ENCODE peak calls at places on chromosomes 13 and 19, in nine cellular contexts. S is posterior cingulate gyrus, M is BE2C, G is lower lobe of right lung, K is T-helper 1 cell, F is GM12865, O is HCEC 1CT, P is dermis microvascular lymphatic vessel endothelial cell, N is type B pancreatic cell. V is an unnamed sample.
A peak's percentile ranks its signal among the peaks of the same experiment; 100 is the strongest.

GRCh38 chr13:42836930-42837329 is 55.5 kb downstream of the FAM216B start:
- DNase-seq in P (peak; percentile 12), O (peak; percentile 82), M (peak; percentile 33), F (no peak), G (no peak), N (no peak), S (no peak), K (no peak), V (peak; percentile 13)

GRCh38 chr19:6802336-6803035 is 30.0 kb downstream of the VAV1 start:
- DNase-seq in K (peak; percentile 79), P (peak; percentile 63), N (no peak), G (peak; percentile 76), O (peak; percentile 50), M (no peak), S (no peak), F (peak; percentile 92), V (peak; percentile 80)

GRCh38 chr19:50736338-50736737 is 13.2 kb downstream of the CLEC11A start:
- DNase-seq in P (no peak), O (no peak), F (no peak), M (no peak), N (no peak), G (no peak), S (no peak), K (no peak), V (no peak)

GRCh38 chr19:4622695-4623421 is 16.5 kb upstream of the TNFAIP8L1 start:
- DNase-seq in S (no peak), M (peak; percentile 56), F (no peak), O (no peak), G (no peak), K (no peak), N (no peak), P (no peak), V (peak; percentile 35)

GRCh38 chr19:5799247-5800241 is 5.3 kb upstream of the NRTN start:
- DNase-seq in O (no peak), N (no peak), G (no peak), M (peak; percentile 87), S (no peak), K (no peak), P (no peak), F (no peak), V (peak; percentile 94)

GRCh38 chr19:5891938-5892771 is 11.4 kb downstream of the NDUFA11 start:
- DNase-seq in M (peak; percentile 66), O (no peak), P (peak; percentile 42), S (no peak), G (peak; percentile 61), N (no peak), F (no peak), K (no peak), V (peak; percentile 20)

GRCh38 chr13:51921790-51922740 is 60.3 kb downstream of the CCDC70 start:
- DNase-seq in N (peak; percentile 10), O (no peak), S (no peak), G (no peak), M (no peak), K (peak; percentile 61), P (no peak), F (no peak), V (peak; percentile 20)

GRCh38 chr13:48506092-48506701 is 26.7 kb downstream of the RCBTB2 start:
- DNase-seq in P (no peak), K (no peak), G (no peak), F (no peak), N (no peak), O (no peak), S (no peak), M (peak; percentile 26), V (no peak)

GRCh38 chr13:102680842-102681725 is 13.8 kb downstream of the METTL21C start:
- DNase-seq in F (no peak), K (peak; percentile 42), N (no peak), M (no peak), P (no peak), S (no peak), O (peak; percentile 3), G (no peak), V (peak; percentile 51)

GRCh38 chr13:82597737-82598136 is 1284.5 kb downstream of the SLITRK1 start:
- DNase-seq in F (no peak), P (no peak), S (no peak), K (no peak), N (no peak), G (no peak), O (no peak), M (no peak), V (no peak)

GRCh38 chr19:27779953-27780352 is 1433.0 kb downstream of the UQCRFS1 start:
- DNase-seq in S (no peak), O (no peak), N (no peak), M (no peak), F (no peak), G (no peak), P (no peak), K (no peak), V (peak; percentile 88)

GRCh38 chr19:38699647-38700349 is 44.5 kb downstream of the CAPN12 start:
- DNase-seq in S (no peak), F (no peak), N (no peak), K (no peak), G (no peak), M (no peak), O (no peak), P (no peak), V (no peak)

GRCh38 chr19:50772408-50773311 is 2.4 kb downstream of the GPR32 start:
- DNase-seq in K (peak; percentile 23), O (peak; percentile 12), S (no peak), F (peak; percentile 41), P (peak; percentile 42), G (no peak), M (no peak), N (no peak), V (peak; percentile 61)

GRCh38 chr13:84446972-84447700 is 564.9 kb upstream of the SLITRK1 start:
- DNase-seq in G (peak; percentile 23), N (no peak), P (no peak), S (no peak), K (no peak), F (no peak), O (no peak), M (peak; percentile 79), V (no peak)

GRCh38 chr19:38733493-38734175 is 10.6 kb downstream of the CAPN12 start:
- DNase-seq in F (no peak), O (peak; percentile 12), K (no peak), M (no peak), S (peak; percentile 77), G (peak; percentile 36), P (peak; percentile 30), N (no peak), V (peak; percentile 24)

GRCh38 chr13:60162096-60162495 is 1.6 kb downstream of the DIAPH3 start:
- DNase-seq in S (no peak), O (peak; percentile 24), F (peak; percentile 21), K (peak; percentile 38), P (peak; percentile 26), M (no peak), G (no peak), N (no peak), V (no peak)

GRCh38 chr13:95540848-95541247 is 11.7 kb upstream of the CLDN10 start:
- DNase-seq in F (no peak), M (no peak), O (no peak), S (peak; percentile 89), N (no peak), K (no peak), P (peak; percentile 38), G (no peak), V (no peak)

GRCh38 chr13:85729296-85729695 is 69.9 kb downstream of the SLITRK6 start:
- DNase-seq in F (no peak), N (no peak), P (no peak), M (no peak), G (no peak), K (no peak), O (peak; percentile 44), S (no peak), V (no peak)

GRCh38 chr19:28465317-28466086 is 747.4 kb downstream of the UQCRFS1 start:
- DNase-seq in F (no peak), S (no peak), P (no peak), O (no peak), K (no peak), G (no peak), M (no peak), N (no peak), V (no peak)

GRCh38 chr13:79060216-79060615 is 345.8 kb downstream of the RBM26 start:
- DNase-seq in G (no peak), F (no peak), K (no peak), N (no peak), O (no peak), M (no peak), S (no peak), P (no peak), V (peak; percentile 35)

GRCh38 chr19:38675611-38676010 is 28.2 kb downstream of the ACTN4 start:
- DNase-seq in F (peak; percentile 49), O (no peak), G (no peak), M (no peak), S (peak; percentile 76), P (no peak), N (no peak), K (no peak), V (peak; percentile 91)

GRCh38 chr19:3576696-3577443 is 4.1 kb downstream of the HMG20B start:
- DNase-seq in K (no peak), S (peak; percentile 93), F (no peak), G (no peak), N (no peak), M (peak; percentile 89), O (no peak), P (peak; percentile 73), V (no peak)

GRCh38 chr19:4229179-4229931 is at the start of gene EBI3:
- DNase-seq in K (peak; percentile 43), P (peak; percentile 38), M (no peak), O (peak; percentile 26), S (no peak), N (no peak), F (peak; percentile 96), G (no peak), V (no peak)

GRCh38 chr19:52237771-52238400 is 31.5 kb upstream of the ZNF766 start:
- DNase-seq in S (no peak), G (peak; percentile 53), K (peak; percentile 49), N (no peak), M (peak; percentile 43), F (peak; percentile 65), O (peak; percentile 61), P (peak; percentile 65), V (peak; percentile 83)

GRCh38 chr13:26468203-26468602 is 89.3 kb upstream of the WASF3 start:
- DNase-seq in F (no peak), N (no peak), S (no peak), O (no peak), P (no peak), M (no peak), G (no peak), K (no peak), V (no peak)

GRCh38 chr13:97506511-97506910 is 72.5 kb downstream of the RAP2A start:
- DNase-seq in O (peak; percentile 80), N (no peak), K (no peak), P (peak; percentile 70), M (no peak), F (no peak), G (no peak), S (no peak), V (peak; percentile 11)